ENCODE peak calls at places on chromosomes 16 and 17, in ten cellular contexts. S is iris pigment epithelial cell, G is T-helper 2 cell, D is body of pancreas, M is HFFc6, O is left kidney, P is A549, T is GM19239, E is GM04503, I is psoas muscle. W is an unnamed sample.

GRCh38 chr17:21376835-21377690 is 906 bp downstream of the KCNJ12 start:
- DNase-seq in S (peak), I (peak), P (peak), O (peak), M (no peak), E (no peak), D (no peak), T (no peak), G (no peak), W (no peak)

GRCh38 chr17:31274252-31274651 is 22.8 kb downstream of the OMG start:
- DNase-seq in M (no peak), G (no peak), S (peak), T (no peak), E (peak), O (no peak), I (no peak), P (peak), D (no peak), W (no peak)

GRCh38 chr17:74877592-74878543 is 5.1 kb upstream of the FDXR start:
- DNase-seq in O (no peak), I (no peak), T (no peak), D (peak), P (no peak), S (peak), G (no peak), E (no peak), M (no peak), W (no peak)

GRCh38 chr17:27600471-27600870 is 30.5 kb upstream of the LGALS9 start:
- DNase-seq in T (no peak), G (no peak), O (no peak), S (no peak), P (no peak), I (no peak), M (no peak), E (no peak), D (no peak), W (no peak)

GRCh38 chr16:4313563-4314531 is 2.0 kb upstream of the GLIS2 start:
- DNase-seq in T (peak), D (peak), S (no peak), G (no peak), O (peak), I (peak), E (no peak), P (peak), M (no peak), W (no peak)

GRCh38 chr17:6120351-6120750 is 50.2 kb downstream of the WSCD1 start:
- DNase-seq in M (no peak), D (no peak), T (no peak), O (no peak), E (no peak), P (no peak), G (no peak), I (no peak), S (no peak), W (no peak)

GRCh38 chr17:81991684-81992513 is 14.5 kb downstream of the ASPSCR1 start:
- DNase-seq in S (peak), T (no peak), G (no peak), I (peak), M (peak), D (peak), O (peak), P (peak), E (peak), W (peak)

GRCh38 chr16:76293980-76294690 is 16.9 kb downstream of the CNTNAP4 start:
- DNase-seq in P (no peak), E (no peak), I (no peak), S (peak), D (no peak), G (no peak), O (no peak), T (no peak), M (no peak), W (no peak)

GRCh38 chr17:39700148-39700987 is 504 bp downstream of the ERBB2 start:
- DNase-seq in M (no peak), E (no peak), G (no peak), O (peak), I (no peak), S (peak), D (no peak), P (no peak), T (no peak), W (peak)

GRCh38 chr16:89602273-89602951 is 11.0 kb upstream of the DPEP1 start:
- DNase-seq in M (peak), P (peak), G (no peak), E (no peak), S (peak), O (peak), T (no peak), D (no peak), I (no peak), W (peak)

GRCh38 chr17:66507103-66507923 is 204.9 kb downstream of the PRKCA start:
- DNase-seq in I (no peak), P (peak), D (peak), G (no peak), M (peak), S (peak), T (no peak), O (no peak), E (peak), W (peak)

GRCh38 chr17:43840814-43841213 is 6.2 kb upstream of the CD300LG start:
- DNase-seq in O (peak), P (peak), E (no peak), I (no peak), D (no peak), S (peak), T (no peak), G (no peak), M (no peak), W (no peak)

GRCh38 chr17:72383053-72383847 is 262.4 kb downstream of the SOX9 start:
- DNase-seq in I (peak), E (no peak), O (peak), G (no peak), S (no peak), D (no peak), P (no peak), M (no peak), T (no peak), W (no peak)

GRCh38 chr17:48558731-48559608 is 14.1 kb upstream of the HOXB2 start:
- DNase-seq in S (no peak), P (no peak), G (no peak), I (no peak), O (no peak), D (no peak), T (no peak), M (no peak), E (no peak), W (no peak)

GRCh38 chr17:74280093-74280513 is 6.1 kb downstream of the DNAI2 start:
- DNase-seq in S (no peak), P (no peak), T (peak), M (no peak), G (peak), E (no peak), I (no peak), D (no peak), O (no peak), W (no peak)

GRCh38 chr17:1420163-1420562 is 20.1 kb upstream of the YWHAE start:
- DNase-seq in T (no peak), O (no peak), M (no peak), G (no peak), I (no peak), E (no peak), P (no peak), D (no peak), S (no peak), W (no peak)

GRCh38 chr17:31830971-31831755 is 27.9 kb downstream of the COPRS start:
- DNase-seq in D (no peak), O (peak), T (no peak), G (no peak), S (peak), P (no peak), I (no peak), M (no peak), E (no peak), W (no peak)

GRCh38 chr17:14058051-14058450 is 11.3 kb upstream of the COX10 start:
- DNase-seq in I (no peak), P (no peak), D (no peak), G (no peak), T (no peak), M (peak), S (peak), O (no peak), E (peak), W (no peak)

GRCh38 chr17:56594528-56595418 is 1.3 kb downstream of the NOG start:
- DNase-seq in G (no peak), O (peak), M (peak), T (peak), S (peak), E (no peak), D (no peak), P (peak), I (no peak), W (peak)

GRCh38 chr17:76094046-76094445 is 9.5 kb downstream of the EXOC7 start:
- DNase-seq in T (no peak), I (no peak), O (no peak), S (no peak), M (no peak), G (no peak), D (no peak), E (no peak), P (no peak), W (no peak)

GRCh38 chr16:87661561-87661960 is 59.3 kb downstream of the JPH3 start:
- DNase-seq in I (no peak), T (no peak), G (no peak), S (peak), P (peak), M (peak), O (peak), E (no peak), D (no peak), W (no peak)

GRCh38 chr17:376936-377863 is 24.6 kb upstream of the RPH3AL start:
- DNase-seq in S (peak), M (peak), P (peak), O (no peak), T (no peak), E (peak), D (peak), I (peak), G (no peak), W (no peak)

GRCh38 chr17:67427410-67427809 is 50.3 kb downstream of the PITPNC1 start:
- DNase-seq in T (no peak), P (no peak), I (no peak), G (no peak), D (no peak), S (no peak), O (no peak), E (no peak), M (no peak), W (no peak)

GRCh38 chr16:84970447-84971127 is 40.7 kb downstream of the ZDHHC7 start:
- DNase-seq in M (peak), O (peak), S (peak), P (peak), I (peak), T (peak), E (no peak), G (peak), D (peak), W (peak)

GRCh38 chr16:86880316-86881117 is 302.2 kb downstream of the FOXL1 start:
- DNase-seq in D (no peak), O (no peak), P (no peak), M (no peak), S (peak), I (no peak), T (no peak), E (no peak), G (no peak), W (no peak)

GRCh38 chr17:75751676-75752404 is 13.2 kb downstream of the GALK1 start:
- DNase-seq in M (no peak), O (no peak), D (no peak), S (no peak), I (no peak), P (no peak), G (no peak), T (no peak), E (no peak), W (no peak)

GRCh38 chr17:56976941-56977570 is 875 bp upstream of the SCPEP1 start:
- DNase-seq in D (no peak), O (no peak), E (no peak), S (no peak), G (no peak), T (no peak), P (no peak), M (no peak), I (no peak), W (no peak)

GRCh38 chr16:69567031-69567680 is 1.4 kb downstream of the NFAT5 start:
- DNase-seq in E (no peak), S (no peak), P (no peak), D (peak), M (no peak), I (no peak), T (no peak), G (no peak), O (no peak), W (no peak)

GRCh38 chr17:79836952-79837887 is 2.0 kb downstream of the CBX4 start:
- DNase-seq in P (peak), S (peak), E (no peak), M (no peak), T (peak), O (peak), G (no peak), I (peak), D (peak), W (peak)

GRCh38 chr17:1725642-1726511 is 1.4 kb downstream of the WDR81 start:
- DNase-seq in G (no peak), P (no peak), D (no peak), O (no peak), E (no peak), S (no peak), T (no peak), I (peak), M (no peak), W (no peak)

GRCh38 chr16:80580109-80580832 is 39.5 kb downstream of the DYNLRB2 start:
- DNase-seq in P (peak), D (no peak), T (peak), M (peak), G (peak), S (peak), I (no peak), O (no peak), E (peak), W (no peak)

GRCh38 chr17:36652716-36653115 is 51.3 kb downstream of the MRM1 start:
- DNase-seq in G (no peak), P (no peak), T (no peak), I (no peak), M (no peak), O (no peak), E (no peak), S (peak), D (no peak), W (no peak)

GRCh38 chr16:49281843-49282642 is 405 bp upstream of the CBLN1 start:
- DNase-seq in E (no peak), T (peak), M (no peak), D (peak), P (peak), I (peak), G (no peak), O (peak), S (peak), W (no peak)

GRCh38 chr17:79398441-79398840 is 212.4 kb downstream of the RBFOX3 start:
- DNase-seq in P (no peak), T (no peak), M (no peak), D (no peak), O (no peak), I (no peak), E (no peak), G (no peak), S (no peak), W (no peak)

GRCh38 chr16:11042205-11042604 is 97.8 kb downstream of the CLEC16A start:
- DNase-seq in S (no peak), M (no peak), O (no peak), E (no peak), D (no peak), I (no peak), P (no peak), T (no peak), G (no peak), W (no peak)

GRCh38 chr17:48064638-48065037 is 16.5 kb downstream of the NFE2L1 start:
- DNase-seq in S (no peak), P (no peak), I (no peak), D (no peak), E (no peak), T (no peak), G (no peak), M (no peak), O (no peak), W (no peak)